ENCODE peak calls at places on chromosomes 1 and 21, in four cellular contexts. One of them, this sample, is unnamed.

GRCh38 chr1:245807306-245807705 is 652.5 kb downstream of the KIF26B start:
- DNase-seq in activated T-helper 1 cell treated with anti-CD3 and anti-CD28 coated beads, Interleukin-12 subunit alpha, Interleukin-12 subunit beta, Interleukin-2, Interleukin-4 antibody, amounts not matched to agents 30 ng/mL and 10 ng/mL and 1 ng/mL, durations not matched to agents 14 hours and 24 hours and 36 hours: no peak
- DNase-seq in NCI-H2227 treated with DMSO at 0.1 percent for 48 hours: no peak
- DNase-seq in astrocyte of the hippocampus: peak
- DNase-seq in this sample: peak

GRCh38 chr1:225710804-225711203 is 57.9 kb upstream of the ENAH start:
- DNase-seq in astrocyte of the hippocampus: peak
- DNase-seq in NCI-H2227 treated with DMSO at 0.1 percent for 48 hours: no peak
- DNase-seq in activated T-helper 1 cell treated with anti-CD3 and anti-CD28 coated beads, Interleukin-12 subunit alpha, Interleukin-12 subunit beta, Interleukin-2, Interleukin-4 antibody, amounts not matched to agents 30 ng/mL and 10 ng/mL and 1 ng/mL, durations not matched to agents 14 hours and 24 hours and 36 hours: no peak
- DNase-seq in this sample: no peak

GRCh38 chr1:109248797-109249629 is at the start of gene CELSR2:
- DNase-seq in astrocyte of the hippocampus: peak
- DNase-seq in activated T-helper 1 cell treated with anti-CD3 and anti-CD28 coated beads, Interleukin-12 subunit alpha, Interleukin-12 subunit beta, Interleukin-2, Interleukin-4 antibody, amounts not matched to agents 30 ng/mL and 10 ng/mL and 1 ng/mL, durations not matched to agents 14 hours and 24 hours and 36 hours: peak
- DNase-seq in NCI-H2227 treated with DMSO at 0.1 percent for 48 hours: peak
- DNase-seq in this sample: peak

GRCh38 chr1:182935716-182936115 is 17.2 kb downstream of the SHCBP1L start:
- DNase-seq in NCI-H2227 treated with DMSO at 0.1 percent for 48 hours: no peak
- DNase-seq in activated T-helper 1 cell treated with anti-CD3 and anti-CD28 coated beads, Interleukin-12 subunit alpha, Interleukin-12 subunit beta, Interleukin-2, Interleukin-4 antibody, amounts not matched to agents 30 ng/mL and 10 ng/mL and 1 ng/mL, durations not matched to agents 14 hours and 24 hours and 36 hours: no peak
- DNase-seq in astrocyte of the hippocampus: no peak
- DNase-seq in this sample: no peak

GRCh38 chr1:199265319-199265718 is 626.5 kb downstream of the PTPRC start:
- DNase-seq in activated T-helper 1 cell treated with anti-CD3 and anti-CD28 coated beads, Interleukin-12 subunit alpha, Interleukin-12 subunit beta, Interleukin-2, Interleukin-4 antibody, amounts not matched to agents 30 ng/mL and 10 ng/mL and 1 ng/mL, durations not matched to agents 14 hours and 24 hours and 36 hours: no peak
- DNase-seq in NCI-H2227 treated with DMSO at 0.1 percent for 48 hours: no peak
- DNase-seq in astrocyte of the hippocampus: no peak
- DNase-seq in this sample: no peak

GRCh38 chr1:43978551-43979260 is at the start of gene B4GALT2:
- DNase-seq in astrocyte of the hippocampus: peak
- DNase-seq in activated T-helper 1 cell treated with anti-CD3 and anti-CD28 coated beads, Interleukin-12 subunit alpha, Interleukin-12 subunit beta, Interleukin-2, Interleukin-4 antibody, amounts not matched to agents 30 ng/mL and 10 ng/mL and 1 ng/mL, durations not matched to agents 14 hours and 24 hours and 36 hours: peak
- DNase-seq in NCI-H2227 treated with DMSO at 0.1 percent for 48 hours: no peak
- DNase-seq in this sample: peak

GRCh38 chr1:225427249-225428065 is at the start of gene LBR:
- DNase-seq in activated T-helper 1 cell treated with anti-CD3 and anti-CD28 coated beads, Interleukin-12 subunit alpha, Interleukin-12 subunit beta, Interleukin-2, Interleukin-4 antibody, amounts not matched to agents 30 ng/mL and 10 ng/mL and 1 ng/mL, durations not matched to agents 14 hours and 24 hours and 36 hours: no peak
- DNase-seq in NCI-H2227 treated with DMSO at 0.1 percent for 48 hours: no peak
- DNase-seq in astrocyte of the hippocampus: peak
- DNase-seq in this sample: no peak

GRCh38 chr1:210125143-210125542 is 107.5 kb upstream of the SERTAD4 start:
- DNase-seq in astrocyte of the hippocampus: no peak
- DNase-seq in activated T-helper 1 cell treated with anti-CD3 and anti-CD28 coated beads, Interleukin-12 subunit alpha, Interleukin-12 subunit beta, Interleukin-2, Interleukin-4 antibody, amounts not matched to agents 30 ng/mL and 10 ng/mL and 1 ng/mL, durations not matched to agents 14 hours and 24 hours and 36 hours: no peak
- DNase-seq in NCI-H2227 treated with DMSO at 0.1 percent for 48 hours: no peak
- DNase-seq in this sample: no peak

GRCh38 chr21:42655797-42656770 is 2.7 kb downstream of the PDE9A start:
- DNase-seq in activated T-helper 1 cell treated with anti-CD3 and anti-CD28 coated beads, Interleukin-12 subunit alpha, Interleukin-12 subunit beta, Interleukin-2, Interleukin-4 antibody, amounts not matched to agents 30 ng/mL and 10 ng/mL and 1 ng/mL, durations not matched to agents 14 hours and 24 hours and 36 hours: no peak
- DNase-seq in astrocyte of the hippocampus: no peak
- DNase-seq in NCI-H2227 treated with DMSO at 0.1 percent for 48 hours: no peak
- DNase-seq in this sample: no peak

GRCh38 chr1:43705982-43706597 is 1.2 kb upstream of the ST3GAL3 start:
- DNase-seq in NCI-H2227 treated with DMSO at 0.1 percent for 48 hours: no peak
- DNase-seq in astrocyte of the hippocampus: no peak
- DNase-seq in activated T-helper 1 cell treated with anti-CD3 and anti-CD28 coated beads, Interleukin-12 subunit alpha, Interleukin-12 subunit beta, Interleukin-2, Interleukin-4 antibody, amounts not matched to agents 30 ng/mL and 10 ng/mL and 1 ng/mL, durations not matched to agents 14 hours and 24 hours and 36 hours: no peak
- DNase-seq in this sample: no peak

GRCh38 chr1:176466514-176466913 is 3.5 kb downstream of the PAPPA2 start:
- DNase-seq in NCI-H2227 treated with DMSO at 0.1 percent for 48 hours: no peak
- DNase-seq in activated T-helper 1 cell treated with anti-CD3 and anti-CD28 coated beads, Interleukin-12 subunit alpha, Interleukin-12 subunit beta, Interleukin-2, Interleukin-4 antibody, amounts not matched to agents 30 ng/mL and 10 ng/mL and 1 ng/mL, durations not matched to agents 14 hours and 24 hours and 36 hours: no peak
- DNase-seq in astrocyte of the hippocampus: peak
- DNase-seq in this sample: peak

GRCh38 chr1:7373936-7374760 is 396.9 kb upstream of the VAMP3 start:
- DNase-seq in astrocyte of the hippocampus: peak
- DNase-seq in activated T-helper 1 cell treated with anti-CD3 and anti-CD28 coated beads, Interleukin-12 subunit alpha, Interleukin-12 subunit beta, Interleukin-2, Interleukin-4 antibody, amounts not matched to agents 30 ng/mL and 10 ng/mL and 1 ng/mL, durations not matched to agents 14 hours and 24 hours and 36 hours: no peak
- DNase-seq in NCI-H2227 treated with DMSO at 0.1 percent for 48 hours: no peak
- DNase-seq in this sample: no peak

GRCh38 chr1:101357444-101357986 is 120.7 kb downstream of the S1PR1 start:
- DNase-seq in activated T-helper 1 cell treated with anti-CD3 and anti-CD28 coated beads, Interleukin-12 subunit alpha, Interleukin-12 subunit beta, Interleukin-2, Interleukin-4 antibody, amounts not matched to agents 30 ng/mL and 10 ng/mL and 1 ng/mL, durations not matched to agents 14 hours and 24 hours and 36 hours: peak
- DNase-seq in NCI-H2227 treated with DMSO at 0.1 percent for 48 hours: peak
- DNase-seq in astrocyte of the hippocampus: peak
- DNase-seq in this sample: peak

GRCh38 chr1:86146566-86146965 is 10.0 kb downstream of the COL24A1 start:
- DNase-seq in NCI-H2227 treated with DMSO at 0.1 percent for 48 hours: no peak
- DNase-seq in astrocyte of the hippocampus: no peak
- DNase-seq in activated T-helper 1 cell treated with anti-CD3 and anti-CD28 coated beads, Interleukin-12 subunit alpha, Interleukin-12 subunit beta, Interleukin-2, Interleukin-4 antibody, amounts not matched to agents 30 ng/mL and 10 ng/mL and 1 ng/mL, durations not matched to agents 14 hours and 24 hours and 36 hours: no peak
- DNase-seq in this sample: no peak

GRCh38 chr1:86541859-86542258 is 5.0 kb upstream of the CLCA4 start:
- DNase-seq in astrocyte of the hippocampus: no peak
- DNase-seq in activated T-helper 1 cell treated with anti-CD3 and anti-CD28 coated beads, Interleukin-12 subunit alpha, Interleukin-12 subunit beta, Interleukin-2, Interleukin-4 antibody, amounts not matched to agents 30 ng/mL and 10 ng/mL and 1 ng/mL, durations not matched to agents 14 hours and 24 hours and 36 hours: no peak
- DNase-seq in NCI-H2227 treated with DMSO at 0.1 percent for 48 hours: no peak
- DNase-seq in this sample: no peak

GRCh38 chr1:63902844-63903589 is 129.2 kb downstream of the ROR1 start:
- DNase-seq in activated T-helper 1 cell treated with anti-CD3 and anti-CD28 coated beads, Interleukin-12 subunit alpha, Interleukin-12 subunit beta, Interleukin-2, Interleukin-4 antibody, amounts not matched to agents 30 ng/mL and 10 ng/mL and 1 ng/mL, durations not matched to agents 14 hours and 24 hours and 36 hours: no peak
- DNase-seq in astrocyte of the hippocampus: peak
- DNase-seq in NCI-H2227 treated with DMSO at 0.1 percent for 48 hours: no peak
- DNase-seq in this sample: no peak

This sample was measured in NCI-H1092.